ENCODE peak calls at places on chromosome 13, in eight cellular contexts. C, A, F, Q, X, U, Y and J are unnamed samples.

GRCh38 chr13:74191036-74191809 is 57.0 kb upstream of the KLF12 start:
- DNase-seq in Q (no peak), F (no peak), X (no peak), Y (no peak), A (no peak), C (no peak), U (no peak), J (no peak)

GRCh38 chr13:27523345-27524073 is 73.1 kb upstream of the MTIF3 start:
- DNase-seq in Q (no peak), C (no peak), X (no peak), Y (no peak), A (no peak), F (no peak), U (no peak), J (no peak)

GRCh38 chr13:51803018-51803417 is 945 bp downstream of the DHRS12 start:
- DNase-seq in Q (no peak), F (no peak), U (no peak), A (no peak), X (no peak), Y (no peak), C (no peak), J (no peak)

GRCh38 chr13:64234255-64234654 is 2818.6 kb upstream of the PCDH20 start:
- DNase-seq in F (no peak), C (no peak), U (no peak), X (no peak), Y (peak), A (no peak), Q (no peak), J (no peak)

GRCh38 chr13:40666905-40667621 is 622 bp upstream of the FOXO1 start:
- DNase-seq in X (peak), Y (no peak), U (no peak), C (no peak), Q (peak), A (peak), F (peak), J (no peak)

GRCh38 chr13:32527151-32527550 is 11.4 kb downstream of the N4BP2L2 start:
- DNase-seq in X (no peak), C (no peak), Y (no peak), U (no peak), Q (no peak), A (no peak), F (no peak), J (no peak)

GRCh38 chr13:111912991-111913781 is 153.8 kb upstream of the SOX1 start:
- DNase-seq in U (no peak), Y (no peak), C (no peak), X (no peak), Q (no peak), A (no peak), F (no peak), J (no peak)

GRCh38 chr13:97856001-97856675 is 97.3 kb upstream of the IPO5 start:
- DNase-seq in A (peak), X (no peak), F (no peak), U (no peak), Q (no peak), C (no peak), Y (no peak), J (no peak)

GRCh38 chr13:47252627-47253026 is 355.8 kb upstream of the HTR2A start:
- DNase-seq in U (no peak), C (no peak), Q (no peak), F (no peak), Y (no peak), A (no peak), X (no peak), J (no peak)

GRCh38 chr13:81048026-81048461 is 707.1 kb upstream of the SPRY2 start:
- DNase-seq in Q (no peak), Y (no peak), A (peak), U (no peak), C (no peak), X (no peak), F (no peak), J (no peak)

GRCh38 chr13:98565726-98566577 is 11.0 kb downstream of the STK24 start:
- DNase-seq in F (no peak), Q (no peak), Y (no peak), U (no peak), A (no peak), X (no peak), C (no peak), J (no peak)

GRCh38 chr13:55087085-55087484 is 2053.6 kb upstream of the PRR20A start:
- DNase-seq in F (no peak), Y (no peak), C (no peak), Q (no peak), A (no peak), U (no peak), X (no peak), J (no peak)

GRCh38 chr13:23724196-23724970 is 154.2 kb downstream of the TNFRSF19 start:
- DNase-seq in Y (no peak), C (no peak), X (no peak), A (peak), F (no peak), Q (no peak), U (no peak), J (no peak)

GRCh38 chr13:30446122-30446500 is 19.6 kb downstream of the HMGB1 start:
- DNase-seq in C (no peak), Q (no peak), F (no peak), X (no peak), Y (no peak), A (no peak), U (no peak), J (no peak)

GRCh38 chr13:108915095-108915633 is 285.8 kb downstream of the MYO16 start:
- DNase-seq in Q (no peak), C (no peak), U (no peak), A (peak), X (no peak), F (no peak), Y (peak), J (peak)